ENCODE peak calls at places on chromosomes 11 and 22, in eight cellular contexts. S, G, B, I, R, K, D and N are unnamed samples.

GRCh38 chr11:45411221-45411946 is 125.2 kb upstream of the SYT13 start:
- DNase-seq in K (no peak), D (peak; percentile 47), B (peak; percentile 21), G (no peak), I (no peak), R (peak; percentile 16), S (no peak), N (peak; percentile 33)

GRCh38 chr11:131465746-131466145 is 95.3 kb downstream of the NTM start:
- DNase-seq in K (no peak), I (peak; percentile 79), G (no peak), S (no peak), R (no peak), B (no peak), D (no peak), N (no peak)

GRCh38 chr11:72584293-72584921 is 89.8 kb downstream of the PDE2A start:
- DNase-seq in R (peak; percentile 39), D (peak; percentile 38), G (peak; percentile 86), I (peak; percentile 68), B (peak; percentile 42), K (no peak), S (no peak), N (no peak)

GRCh38 chr11:43738600-43739409 is 58.3 kb downstream of the HSD17B12 start:
- DNase-seq in G (no peak), I (no peak), D (peak; percentile 82), K (peak; percentile 91), S (peak; percentile 61), R (no peak), B (peak; percentile 91), N (peak; percentile 93)

GRCh38 chr11:69055212-69055586 is 6.5 kb downstream of the TPCN2 start:
- DNase-seq in B (no peak), G (no peak), R (no peak), I (no peak), S (no peak), D (no peak), K (no peak), N (no peak)

GRCh38 chr11:60912223-60912850 is 1.6 kb upstream of the TMEM109 start:
- DNase-seq in D (no peak), B (no peak), S (no peak), I (no peak), K (no peak), R (no peak), G (no peak), N (peak; percentile 94)

GRCh38 chr22:33332538-33332937 is 274.4 kb upstream of the SYN3 start:
- DNase-seq in B (no peak), D (no peak), I (no peak), K (no peak), G (no peak), S (no peak), R (no peak), N (no peak)

GRCh38 chr11:95264881-95265280 is 33.9 kb upstream of the SESN3 start:
- DNase-seq in G (no peak), I (no peak), S (no peak), D (no peak), B (no peak), K (no peak), R (no peak), N (no peak)

GRCh38 chr11:101466352-101466751 is 117.5 kb downstream of the TRPC6 start:
- DNase-seq in G (no peak), D (no peak), K (no peak), B (no peak), R (no peak), S (no peak), I (no peak), N (no peak)

GRCh38 chr11:110182886-110183285 is 89.7 kb downstream of the ZC3H12C start:
- DNase-seq in S (no peak), I (no peak), B (peak; percentile 74), G (no peak), K (peak; percentile 42), D (peak; percentile 95), R (no peak), N (no peak)

GRCh38 chr11:125404136-125404810 is 91.8 kb downstream of the FEZ1 start:
- DNase-seq in S (no peak), I (peak; percentile 79), D (no peak), B (no peak), K (peak; percentile 3), G (no peak), R (no peak), N (peak; percentile 34)

GRCh38 chr22:30089655-30089974 is 9.4 kb downstream of the HORMAD2 start:
- DNase-seq in G (no peak), D (no peak), S (no peak), R (no peak), B (peak; percentile 30), K (no peak), I (no peak), N (peak; percentile 12)

GRCh38 chr11:73322986-73323306 is 14.9 kb downstream of the ARHGEF17 start:
- DNase-seq in R (no peak), B (no peak), I (no peak), K (no peak), G (no peak), S (no peak), D (no peak), N (no peak)

GRCh38 chr11:22640862-22641261 is 15.2 kb upstream of the FANCF start:
- DNase-seq in I (no peak), B (no peak), K (no peak), S (no peak), G (no peak), R (no peak), D (no peak), N (no peak)

GRCh38 chr22:22578702-22579424 is 19.8 kb upstream of the PRAME start:
- DNase-seq in K (peak; percentile 24), B (peak; percentile 77), S (no peak), D (peak; percentile 82), R (no peak), G (no peak), I (no peak), N (peak; percentile 83)

GRCh38 chr11:133927690-133928627 is 28.8 kb downstream of the IGSF9B start:
- DNase-seq in R (peak; percentile 74), S (no peak), I (peak; percentile 84), K (no peak), G (no peak), D (peak; percentile 54), B (peak; percentile 52), N (peak; percentile 68)

GRCh38 chr11:108496643-108497256 is 1.4 kb downstream of the POGLUT3 start:
- DNase-seq in B (peak; percentile 21), K (no peak), D (peak; percentile 17), G (no peak), R (no peak), I (no peak), S (no peak), N (peak; percentile 13)

GRCh38 chr11:98711011-98711410 is 309.7 kb upstream of the CNTN5 start:
- DNase-seq in I (no peak), G (no peak), R (no peak), S (no peak), B (no peak), K (no peak), D (no peak), N (peak; percentile 13)

GRCh38 chr11:44094260-44094868 is 1.1 kb upstream of the EXT2 start:
- DNase-seq in D (peak; percentile 85), S (peak; percentile 77), G (no peak), B (peak; percentile 74), I (peak; percentile 79), R (peak; percentile 85), K (peak; percentile 60), N (peak; percentile 89)

GRCh38 chr11:28965824-28966223 is 857.6 kb downstream of the METTL15 start:
- DNase-seq in D (no peak), I (no peak), G (no peak), R (no peak), S (no peak), K (no peak), B (peak; percentile 58), N (peak; percentile 21)